ENCODE peak calls at places on chromosomes 4 and X, in five cellular contexts. O, M, C, D and G are unnamed samples.
A peak's percentile ranks its signal among the peaks of the same experiment; 100 is the strongest.

GRCh38 chrX:30748337-30748960 is 95.2 kb downstream of the GK start:
- DNase-seq in O (no peak), M (no peak), C (no peak), D (no peak), G (no peak)

GRCh38 chr4:8004066-8004465 is 64.4 kb upstream of the AFAP1 start:
- DNase-seq in O (no peak), M (no peak), C (no peak), D (no peak), G (no peak)

GRCh38 chr4:171629737-171630136 is 183.5 kb upstream of the GALNTL6 start:
- DNase-seq in O (no peak), M (no peak), C (no peak), D (no peak), G (no peak)

GRCh38 chr4:74437866-74438265 is 7.1 kb upstream of the AREG start:
- DNase-seq in O (no peak), M (no peak), C (no peak), D (no peak), G (no peak)

GRCh38 chrX:108795240-108795639 is 58.9 kb upstream of the IRS4 start:
- DNase-seq in O (no peak), M (no peak), C (no peak), D (no peak), G (no peak)

GRCh38 chrX:135330709-135331108 is 21.4 kb downstream of the ETDC start:
- DNase-seq in O (no peak), M (no peak), C (no peak), D (no peak), G (no peak)

GRCh38 chrX:14064632-14065432 is 35.1 kb upstream of the GEMIN8 start:
- DNase-seq in O (no peak), M (no peak), C (no peak), D (no peak), G (no peak)

GRCh38 chr4:153518637-153519384 is 52.7 kb downstream of the TMEM131L start:
- DNase-seq in O (no peak), M (no peak), C (no peak), D (no peak), G (no peak)

GRCh38 chrX:103464071-103464773 is 55.1 kb downstream of the RAB40A start:
- DNase-seq in O (peak; percentile 40), M (peak; percentile 3), C (peak; percentile 3), D (no peak), G (no peak)

GRCh38 chr4:139315221-139315675 is 13.0 kb upstream of the NDUFC1 start:
- DNase-seq in O (no peak), M (no peak), C (no peak), D (no peak), G (no peak)

GRCh38 chrX:22300130-22300529 is 27.4 kb downstream of the CBLL2 start:
- DNase-seq in O (no peak), M (no peak), C (peak; percentile 32), D (no peak), G (no peak)

GRCh38 chr4:2354127-2354526 is 64.3 kb downstream of the ZFYVE28 start:
- DNase-seq in O (peak; percentile 74), M (peak; percentile 15), C (no peak), D (no peak), G (peak; percentile 18)

GRCh38 chr4:8552581-8553205 is 27.5 kb upstream of the GPR78 start:
- DNase-seq in O (no peak), M (no peak), C (no peak), D (no peak), G (no peak)

GRCh38 chr4:66273110-66273509 is 602.8 kb upstream of the EPHA5 start:
- DNase-seq in O (no peak), M (no peak), C (peak; percentile 75), D (no peak), G (no peak)

GRCh38 chr4:188606635-188607034 is 467.4 kb downstream of the TRIML1 start:
- DNase-seq in O (no peak), M (no peak), C (no peak), D (no peak), G (no peak)

GRCh38 chrX:54447461-54447860 is 7.3 kb downstream of the TSR2 start:
- DNase-seq in O (peak; percentile 26), M (no peak), C (no peak), D (no peak), G (no peak)

GRCh38 chr4:183960021-183960420 is 54.9 kb downstream of the STOX2 start:
- DNase-seq in O (peak; percentile 86), M (no peak), C (peak; percentile 67), D (no peak), G (no peak)

GRCh38 chr4:76630748-76631147 is 195.7 kb downstream of the SHROOM3 start:
- DNase-seq in O (no peak), M (no peak), C (no peak), D (no peak), G (no peak)